ENCODE peak calls at places on chromosome 21, in five cellular contexts. One of them, this sample, is unnamed.

GRCh38 chr21:21345296-21345695 is 347.1 kb downstream of the NCAM2 start:
- DNase-seq in psoas muscle: no peak
- DNase-seq in tibial nerve: no peak
- DNase-seq in transverse colon: no peak
- DNase-seq in neural progenitor cell: no peak
- DNase-seq in this sample: no peak

GRCh38 chr21:45488839-45489479 is 53.3 kb downstream of the SLC19A1 start:
- DNase-seq in psoas muscle: no peak
- DNase-seq in tibial nerve: no peak
- DNase-seq in transverse colon: no peak
- DNase-seq in neural progenitor cell: peak; percentile 52
- DNase-seq in this sample: no peak

GRCh38 chr21:35525443-35525842 is 476.3 kb upstream of the RUNX1 start:
- DNase-seq in psoas muscle: no peak
- DNase-seq in tibial nerve: no peak
- DNase-seq in transverse colon: no peak
- DNase-seq in neural progenitor cell: no peak
- DNase-seq in this sample: no peak

GRCh38 chr21:37429356-37429755 is 62.8 kb downstream of the DYRK1A start:
- DNase-seq in psoas muscle: no peak
- DNase-seq in tibial nerve: no peak
- DNase-seq in transverse colon: no peak
- DNase-seq in neural progenitor cell: no peak
- DNase-seq in this sample: no peak

GRCh38 chr21:33011462-33011861 is 14.3 kb upstream of the OLIG2 start:
- DNase-seq in psoas muscle: no peak
- DNase-seq in tibial nerve: no peak
- DNase-seq in transverse colon: no peak
- DNase-seq in neural progenitor cell: no peak
- DNase-seq in this sample: no peak

GRCh38 chr21:15282666-15283065 is 217.9 kb upstream of the NRIP1 start:
- DNase-seq in psoas muscle: no peak
- DNase-seq in tibial nerve: no peak
- DNase-seq in transverse colon: no peak
- DNase-seq in neural progenitor cell: no peak
- DNase-seq in this sample: no peak

GRCh38 chr21:15003463-15004135 is 61.2 kb downstream of the NRIP1 start:
- DNase-seq in psoas muscle: no peak
- DNase-seq in tibial nerve: no peak
- DNase-seq in transverse colon: no peak
- DNase-seq in neural progenitor cell: peak; percentile 66
- DNase-seq in this sample: no peak

GRCh38 chr21:31282095-31282709 is 61.9 kb downstream of the TIAM1 start:
- DNase-seq in psoas muscle: peak; percentile 15
- DNase-seq in tibial nerve: no peak
- DNase-seq in transverse colon: peak; percentile 8
- DNase-seq in neural progenitor cell: no peak
- DNase-seq in this sample: no peak

GRCh38 chr21:44887126-44887806 is 13.8 kb upstream of the PTTG1IP start:
- DNase-seq in psoas muscle: no peak
- DNase-seq in tibial nerve: no peak
- DNase-seq in transverse colon: no peak
- DNase-seq in neural progenitor cell: no peak
- DNase-seq in this sample: no peak

GRCh38 chr21:44461438-44462089 is 6.3 kb downstream of the LRRC3 start:
- DNase-seq in psoas muscle: no peak
- DNase-seq in tibial nerve: no peak
- DNase-seq in transverse colon: no peak
- DNase-seq in neural progenitor cell: peak; percentile 40
- DNase-seq in this sample: no peak

GRCh38 chr21:38182370-38182985 is 74.3 kb upstream of the KCNJ15 start:
- DNase-seq in psoas muscle: no peak
- DNase-seq in tibial nerve: no peak
- DNase-seq in transverse colon: no peak
- DNase-seq in neural progenitor cell: no peak
- DNase-seq in this sample: no peak

DNA sequence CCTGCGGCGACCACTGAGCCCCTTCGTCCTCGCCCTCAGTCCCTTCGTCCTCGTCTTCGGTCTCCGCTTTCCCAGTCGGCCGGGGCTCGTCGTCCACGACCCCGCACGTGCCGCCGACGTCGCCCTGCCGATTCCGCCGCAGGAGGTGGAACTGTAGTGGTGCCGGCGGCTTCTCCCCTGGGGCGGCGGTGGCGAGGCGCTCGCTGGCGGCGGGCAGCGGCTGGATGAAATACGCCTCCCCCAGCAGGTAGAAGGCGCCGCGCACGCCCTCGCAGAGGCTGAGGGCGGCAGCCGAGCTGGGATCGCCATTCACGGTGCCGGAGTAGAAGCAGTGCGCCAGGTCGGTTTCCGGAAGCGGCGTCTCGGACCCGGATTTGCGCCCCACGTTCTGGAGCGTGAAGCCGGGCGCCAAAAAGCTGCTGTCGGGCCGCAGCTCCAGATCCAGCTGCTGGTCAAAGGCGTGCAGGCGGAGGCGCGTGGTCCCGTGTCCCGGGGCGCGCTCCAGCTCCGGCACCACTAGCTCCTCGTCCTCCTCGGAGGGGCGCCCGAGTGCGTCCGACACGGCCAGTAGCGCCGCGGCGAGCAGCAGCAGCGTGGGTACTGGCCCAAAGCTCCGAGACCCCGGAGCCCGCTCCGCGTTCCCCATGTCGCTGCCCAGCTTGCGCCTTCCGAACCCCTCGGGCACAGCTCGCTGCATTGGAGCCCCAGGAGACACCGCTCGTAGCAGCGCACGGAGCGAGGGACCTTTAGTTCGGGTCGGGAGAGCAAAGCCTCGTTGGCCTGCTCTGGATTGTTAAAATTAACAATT is 747 bp downstream of the ADAMTS1 start:
- DNase-seq in psoas muscle: peak; percentile 69
- DNase-seq in tibial nerve: peak; percentile 21
- DNase-seq in transverse colon: no peak
- DNase-seq in neural progenitor cell: peak; percentile 74
- DNase-seq in this sample: no peak
- TF ChIP-seq CTCF in psoas muscle: no peak
- TF ChIP-seq CTCF in tibial nerve: no peak
- TF ChIP-seq CTCF in transverse colon: no peak
- TF ChIP-seq CTCF in neural progenitor cell: no peak
- TF ChIP-seq CTCF in this sample: no peak

GRCh38 chr21:17901458-17902092 is 82.4 kb upstream of the C21orf91 start:
- DNase-seq in psoas muscle: no peak
- DNase-seq in tibial nerve: no peak
- DNase-seq in transverse colon: no peak
- DNase-seq in neural progenitor cell: no peak
- DNase-seq in this sample: no peak

GRCh38 chr21:17903929-17904639 is 84.9 kb upstream of the C21orf91 start:
- DNase-seq in psoas muscle: no peak
- DNase-seq in tibial nerve: no peak
- DNase-seq in transverse colon: no peak
- DNase-seq in neural progenitor cell: no peak
- DNase-seq in this sample: no peak

GRCh38 chr21:17900990-17901385 is 81.8 kb upstream of the C21orf91 start:
- DNase-seq in psoas muscle: no peak
- DNase-seq in tibial nerve: no peak
- DNase-seq in transverse colon: no peak
- DNase-seq in neural progenitor cell: no peak
- DNase-seq in this sample: no peak

GRCh38 chr21:17900281-17900989 is 81.3 kb upstream of the C21orf91 start:
- DNase-seq in psoas muscle: peak; percentile 13
- DNase-seq in tibial nerve: no peak
- DNase-seq in transverse colon: no peak
- DNase-seq in neural progenitor cell: peak; percentile 26
- DNase-seq in this sample: no peak

GRCh38 chr21:17903029-17903806 is 84.1 kb upstream of the C21orf91 start:
- DNase-seq in psoas muscle: no peak
- DNase-seq in tibial nerve: no peak
- DNase-seq in transverse colon: no peak
- DNase-seq in neural progenitor cell: no peak
- DNase-seq in this sample: peak; percentile 44
- TF ChIP-seq CTCF in psoas muscle: peak; percentile 30
- TF ChIP-seq CTCF in tibial nerve: peak; percentile 23
- TF ChIP-seq CTCF in transverse colon: no peak
- TF ChIP-seq CTCF in neural progenitor cell: peak; percentile 25
- TF ChIP-seq CTCF in this sample: no peak

GRCh38 chr21:40120944-40121575 is 253.8 kb downstream of the PCP4 start:
- DNase-seq in psoas muscle: no peak
- DNase-seq in tibial nerve: no peak
- DNase-seq in transverse colon: no peak
- DNase-seq in neural progenitor cell: peak; percentile 42
- DNase-seq in this sample: no peak
- TF ChIP-seq CTCF in psoas muscle: peak; percentile 56
- TF ChIP-seq CTCF in tibial nerve: peak; percentile 54
- TF ChIP-seq CTCF in transverse colon: peak; percentile 74
- TF ChIP-seq CTCF in neural progenitor cell: peak; percentile 97
- TF ChIP-seq CTCF in this sample: no peak

GRCh38 chr21:29055080-29055479 is 18.4 kb downstream of the CCT8 start:
- DNase-seq in psoas muscle: no peak
- DNase-seq in tibial nerve: no peak
- DNase-seq in transverse colon: no peak
- DNase-seq in neural progenitor cell: no peak
- DNase-seq in this sample: no peak
- TF ChIP-seq CTCF in psoas muscle: no peak
- TF ChIP-seq CTCF in tibial nerve: no peak
- TF ChIP-seq CTCF in transverse colon: no peak
- TF ChIP-seq CTCF in neural progenitor cell: no peak
- TF ChIP-seq CTCF in this sample: no peak

DNA sequence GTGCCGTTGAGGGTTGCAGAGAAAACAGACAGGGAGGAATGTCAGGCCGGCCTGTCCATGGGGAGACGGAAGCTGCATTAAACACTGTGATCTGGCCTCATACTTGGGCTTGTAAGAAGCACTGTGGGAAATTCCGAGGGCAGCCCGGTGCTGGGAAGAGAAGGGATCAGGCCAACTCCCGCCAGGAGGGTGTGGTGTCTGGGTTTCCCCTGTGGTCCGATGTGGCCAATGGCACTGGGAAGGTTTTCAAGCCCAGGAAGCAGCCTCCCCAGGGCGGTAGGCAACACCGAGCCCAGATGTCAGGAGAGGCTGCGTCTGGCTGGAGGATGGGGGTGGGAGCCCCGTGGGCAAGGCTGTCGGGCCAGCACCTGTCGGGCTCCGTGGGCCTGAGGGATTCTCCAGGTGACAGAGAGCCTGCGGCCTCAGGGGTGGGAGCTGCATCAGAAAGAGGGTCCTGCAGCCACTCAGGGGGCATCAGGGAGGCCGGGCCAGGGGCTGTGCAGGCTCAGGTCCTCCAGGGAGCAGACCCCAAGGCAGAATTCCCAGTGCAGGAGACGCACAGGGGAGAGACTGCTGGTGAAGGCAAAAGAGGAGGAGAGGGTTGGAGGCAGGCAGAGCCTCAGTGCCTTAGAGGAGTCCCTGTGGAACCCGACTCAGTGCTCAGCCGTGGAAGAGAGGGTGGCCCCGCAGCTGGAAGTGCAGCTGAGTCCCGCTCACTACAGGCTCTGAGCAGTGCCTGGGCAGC is 8.4 kb downstream of the UBASH3A start:
- DNase-seq in psoas muscle: no peak
- DNase-seq in tibial nerve: no peak
- DNase-seq in transverse colon: no peak
- DNase-seq in neural progenitor cell: no peak
- DNase-seq in this sample: no peak
- TF ChIP-seq CTCF in psoas muscle: no peak
- TF ChIP-seq CTCF in tibial nerve: no peak
- TF ChIP-seq CTCF in transverse colon: no peak
- TF ChIP-seq CTCF in neural progenitor cell: no peak
- TF ChIP-seq CTCF in this sample: no peak

DNA sequence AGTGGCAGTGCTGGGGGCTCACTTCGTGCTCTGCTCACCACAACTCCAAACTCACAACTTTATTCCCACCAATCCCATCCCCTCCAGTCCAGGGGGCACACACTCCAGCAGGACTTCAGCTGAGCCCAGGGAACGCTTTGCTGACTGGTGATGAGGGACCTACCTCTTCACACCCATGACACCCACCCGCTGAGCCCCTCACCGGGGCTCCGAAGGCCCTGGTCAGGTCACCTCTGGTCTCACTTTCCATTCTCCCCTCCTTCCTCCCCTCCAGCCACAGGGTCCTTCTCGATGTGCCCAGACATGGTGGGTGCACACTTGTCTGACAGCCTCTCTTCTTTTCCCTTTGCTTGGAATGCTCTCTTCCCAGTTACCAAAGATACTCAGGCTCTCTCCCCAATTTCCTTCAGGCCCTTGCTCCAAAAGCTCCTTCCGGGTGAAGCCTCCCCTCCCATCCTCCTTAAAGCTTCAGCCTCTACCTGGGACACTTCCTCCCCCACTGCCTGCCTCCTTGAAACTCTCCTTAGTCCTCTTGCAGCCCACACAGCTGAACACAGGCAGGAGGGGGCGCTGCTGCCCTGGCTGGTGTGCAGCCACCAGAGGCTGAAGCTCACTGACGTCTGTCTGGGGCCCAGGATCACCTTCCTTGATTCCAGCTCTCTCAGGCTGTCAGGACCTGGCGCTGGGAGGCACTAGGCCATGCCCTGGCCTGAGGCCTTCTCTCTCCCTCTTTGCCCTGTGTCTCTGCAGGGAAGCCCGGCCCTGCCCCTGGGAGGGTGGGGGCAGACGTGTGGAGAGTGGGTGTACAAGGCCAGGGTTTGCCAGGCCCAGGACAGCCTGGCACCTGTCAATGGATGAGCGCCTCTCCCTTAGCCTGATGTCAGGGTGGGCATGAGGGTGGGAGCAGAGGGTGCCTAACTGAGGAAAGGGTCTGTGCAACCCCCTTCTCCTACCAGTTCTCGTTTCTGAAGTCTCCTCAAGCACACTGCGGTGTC is 1.6 kb downstream of the KCNE1 start:
- DNase-seq in psoas muscle: peak; percentile 73
- DNase-seq in tibial nerve: peak; percentile 62
- DNase-seq in transverse colon: peak; percentile 88
- DNase-seq in neural progenitor cell: peak; percentile 82
- DNase-seq in this sample: peak; percentile 76
- TF ChIP-seq CTCF in psoas muscle: peak; percentile 67
- TF ChIP-seq CTCF in tibial nerve: peak; percentile 56
- TF ChIP-seq CTCF in transverse colon: peak; percentile 68
- TF ChIP-seq CTCF in neural progenitor cell: peak; percentile 78
- TF ChIP-seq CTCF in this sample: peak; percentile 77

GRCh38 chr21:23455676-23456075 is 2151.6 kb downstream of the MRPL39 start:
- DNase-seq in psoas muscle: no peak
- DNase-seq in tibial nerve: no peak
- DNase-seq in transverse colon: no peak
- DNase-seq in neural progenitor cell: no peak
- DNase-seq in this sample: no peak

GRCh38 chr21:23452384-23453083 is 2154.7 kb downstream of the MRPL39 start:
- DNase-seq in psoas muscle: no peak
- DNase-seq in tibial nerve: no peak
- DNase-seq in transverse colon: no peak
- DNase-seq in neural progenitor cell: peak; percentile 77
- DNase-seq in this sample: no peak
- TF ChIP-seq CTCF in psoas muscle: no peak
- TF ChIP-seq CTCF in tibial nerve: no peak
- TF ChIP-seq CTCF in transverse colon: no peak
- TF ChIP-seq CTCF in neural progenitor cell: peak; percentile 69
- TF ChIP-seq CTCF in this sample: no peak